ENCODE peak calls at places on chromosome 3, in four cellular contexts. J is uterus, Z is pancreas, U is breast epithelium. A is an unnamed sample. For H3K9me3, the result is how much of the 10 kb centered on the place peaks cover.

GRCh38 chr3:53180305-53181023 is 19.5 kb downstream of the PRKCD start:
- DNase-seq in U (no peak), Z (no peak), J (no peak), A (no peak)

GRCh38 chr3:10373686-10374261 is 52.9 kb upstream of the SEC13 start:
- DNase-seq in U (no peak), Z (no peak), J (no peak), A (no peak)

GRCh38 chr3:124261301-124261700 is 269.4 kb upstream of the ROPN1 start:
- DNase-seq in U (no peak), J (no peak), Z (no peak), A (no peak)

GRCh38 chr3:118968640-118969039 is 66.0 kb downstream of the IGSF11 start:
- DNase-seq in J (no peak), U (no peak), Z (no peak), A (no peak)

GRCh38 chr3:179933079-179933478 is 103.7 kb downstream of the PEX5L start:
- DNase-seq in Z (no peak), U (no peak), J (no peak), A (no peak)

GRCh38 chr3:37558580-37558979 is 303.1 kb upstream of the CTDSPL start:
- DNase-seq in J (no peak), U (no peak), Z (no peak), A (no peak)

GRCh38 chr3:138470687-138471086 is 36.3 kb downstream of the ESYT3 start:
- DNase-seq in U (no peak), Z (no peak), J (peak), A (peak)

GRCh38 chr3:189324538-189325138 is 152.9 kb downstream of the TPRG1 start:
- DNase-seq in U (peak), Z (no peak), J (no peak), A (no peak)

GRCh38 chr3:52403271-52403841 is 41.5 kb downstream of the SEMA3G start:
- DNase-seq in Z (peak), U (no peak), J (no peak), A (no peak)

GRCh38 chr3:190094201-190094718 is 26.4 kb downstream of the P3H2 start:
- DNase-seq in J (no peak), Z (no peak), U (no peak), A (no peak)

GRCh38 chr3:148903941-148904340 is 38.8 kb downstream of the CPA3 start:
- DNase-seq in J (no peak), U (no peak), Z (no peak), A (no peak)

GRCh38 chr3:70871909-70872656 is 559.6 kb upstream of the MDFIC2 start:
- DNase-seq in U (no peak), J (no peak), Z (no peak), A (no peak)

GRCh38 chr3:22245122-22245521 is 494.1 kb upstream of the ZNF385D start:
- DNase-seq in Z (no peak), J (peak), U (peak), A (no peak)

GRCh38 chr3:36700537-36701248 is 63.7 kb downstream of the DCLK3 start:
- DNase-seq in Z (no peak), J (peak), U (peak), A (peak)

GRCh38 chr3:32106929-32107362 is 526 bp downstream of the GPD1L start:
- DNase-seq in Z (peak), J (peak), U (no peak), A (peak)

GRCh38 chr3:24060055-24060454 is 115.0 kb downstream of the NR1D2 start:
- DNase-seq in U (peak), Z (no peak), J (no peak), A (peak)

GRCh38 chr3:12375572-12375971 is 86.7 kb downstream of the PPARG start:
- DNase-seq in J (no peak), Z (no peak), U (no peak), A (no peak)

GRCh38 chr3:41148446-41148845 is 50.9 kb upstream of the CTNNB1 start:
- DNase-seq in Z (no peak), U (no peak), J (peak), A (no peak)

GRCh38 chr3:133360476-133360875 is 39.4 kb upstream of the BFSP2 start:
- DNase-seq in Z (no peak), J (no peak), U (no peak), A (no peak)

GRCh38 chr3:31356941-31357340 is 175.8 kb upstream of the STT3B start:
- DNase-seq in Z (peak), J (no peak), U (no peak), A (no peak)

GRCh38 chr3:179265875-179266274 is 15.0 kb upstream of the KCNMB3 start:
- DNase-seq in Z (no peak), U (no peak), J (no peak), A (no peak)

GRCh38 chr3:160003520-160004128 is 15.0 kb downstream of the IL12A start:
- DNase-seq in Z (peak), J (no peak), U (no peak), A (peak)

GRCh38 chr3:162847511-162847910 is 1350.9 kb downstream of the OTOL1 start:
- DNase-seq in U (no peak), J (no peak), Z (no peak), A (no peak)

GRCh38 chr3:151445283-151446001 is 15.4 kb downstream of the IGSF10 start:
- DNase-seq in Z (no peak), U (peak), J (no peak), A (no peak)

GRCh38 chr3:24640330-24640877 is 145.8 kb upstream of the THRB start:
- DNase-seq in J (no peak), U (no peak), Z (no peak), A (no peak)

GRCh38 chr3:139534444-139534812 is 5.1 kb downstream of the RBP1 start:
- DNase-seq in J (peak), U (peak), Z (no peak), A (no peak)

GRCh38 chr3:120555661-120556509 is 40.3 kb upstream of the NDUFB4 start:
- DNase-seq in Z (peak), J (no peak), U (no peak), A (peak)

GRCh38 chr3:46488735-46489361 is 8.9 kb upstream of the RTP3 start:
- DNase-seq in U (peak), Z (peak), J (peak), A (peak)

GRCh38 chr3:48521635-48522034 is 17.7 kb upstream of the SHISA5 start:
- DNase-seq in J (no peak), U (no peak), Z (peak), A (no peak)

GRCh38 chr3:25468866-25469319 is 40.8 kb downstream of the RARB start:
- DNase-seq in J (peak), U (peak), Z (no peak), A (peak)

GRCh38 chr3:15875016-15875689 is 77.4 kb upstream of the ANKRD28 start:
- DNase-seq in J (no peak), Z (no peak), U (no peak), A (no peak)

GRCh38 chr3:10248984-10249748 is 907 bp downstream of the TATDN2 start:
- DNase-seq in J (peak), U (peak), Z (peak), A (peak)

GRCh38 chr3:31255007-31255603 is 277.6 kb upstream of the STT3B start:
- DNase-seq in Z (no peak), J (no peak), U (no peak), A (no peak)

GRCh38 chr3:10693457-10693856 is 122.6 kb upstream of the SLC6A11 start:
- DNase-seq in U (no peak), J (no peak), Z (no peak), A (no peak)

DNA sequence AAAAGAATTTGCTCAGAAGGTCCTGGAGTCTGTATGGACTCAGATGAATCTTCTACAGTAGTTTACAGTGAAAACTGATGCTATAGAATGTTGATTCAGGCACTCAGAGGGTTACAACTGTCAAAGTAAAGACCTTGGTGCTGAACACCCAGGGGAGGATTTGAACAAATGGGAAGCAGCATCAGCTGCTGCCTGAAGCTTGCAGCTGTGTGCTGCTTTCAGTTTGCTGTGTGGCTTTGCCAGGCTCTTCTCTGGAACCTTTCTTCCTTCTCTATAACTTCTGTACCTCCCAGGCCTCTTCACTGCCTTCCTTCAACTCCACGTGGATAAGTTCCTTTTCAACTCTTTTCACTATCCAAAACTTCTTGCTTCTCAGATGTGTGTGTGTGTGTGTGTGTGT is 214.2 kb downstream of the GRM7 start:
- DNase-seq in Z (no peak), J (no peak), U (no peak), A (no peak)
- H3K9me3 ChIP-seq in Z (under half), J (under half), U (under half), A (under half)

GRCh38 chr3:14507345-14507741 is 32.8 kb downstream of the GRIP2 start:
- DNase-seq in J (peak), U (no peak), Z (no peak), A (no peak)
- H3K9me3 ChIP-seq in J (under half), U (under half), Z (under half), A (under half)

DNA sequence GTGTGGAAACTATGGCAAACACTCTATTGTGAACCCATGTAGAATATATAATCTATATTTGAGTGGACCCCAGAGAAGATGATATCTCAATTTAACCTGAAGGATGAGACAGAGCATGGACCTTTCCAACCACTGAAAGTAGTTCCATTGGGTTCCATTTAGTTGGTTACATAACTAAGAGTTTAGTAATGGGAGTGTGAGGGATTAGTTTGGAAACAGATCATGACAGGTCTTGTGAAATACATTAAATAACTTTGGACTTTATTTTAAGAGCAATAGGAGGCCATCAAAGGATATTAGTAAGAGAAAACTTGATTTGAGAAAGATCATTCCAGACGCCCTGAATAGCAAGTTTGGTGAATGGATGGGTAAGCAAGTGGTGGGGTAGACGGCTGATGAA is 487.2 kb upstream of the ROBO2 start:
- DNase-seq in Z (no peak), U (no peak), J (no peak), A (no peak)
- H3K9me3 ChIP-seq in Z (under half), U (under half), J (under half), A (under half)

GRCh38 chr3:136277634-136278033 is 27.5 kb downstream of the PCCB start:
- DNase-seq in U (peak), J (no peak), Z (peak), A (no peak)
- H3K9me3 ChIP-seq in U (under half), J (under half), Z (under half), A (under half)

GRCh38 chr3:494190-494589 is 297.6 kb downstream of the CHL1 start:
- DNase-seq in J (no peak), U (no peak), Z (no peak), A (no peak)
- H3K9me3 ChIP-seq in J (under half), U (under half), Z (under half), A (under half)

GRCh38 chr3:385151-385550 is 188.6 kb downstream of the CHL1 start:
- DNase-seq in U (no peak), J (no peak), Z (no peak), A (no peak)
- H3K9me3 ChIP-seq in U (under half), J (under half), Z (under half), A (under half)

GRCh38 chr3:42911551-42911950 is 5.6 kb downstream of the ZNF662 start:
- DNase-seq in J (no peak), U (no peak), Z (no peak), A (no peak)

GRCh38 chr3:42914771-42915515 is 9.0 kb downstream of the ZNF662 start:
- DNase-seq in Z (no peak), U (no peak), J (no peak), A (no peak)
- H3K9me3 ChIP-seq in Z (under half), U (half or more), J (half or more), A (half or more)

GRCh38 chr3:66427951-66428350 is 72.9 kb downstream of the LRIG1 start:
- DNase-seq in U (no peak), Z (no peak), J (no peak), A (no peak)

GRCh38 chr3:66425566-66425965 is 75.3 kb downstream of the LRIG1 start:
- DNase-seq in U (no peak), J (no peak), Z (no peak), A (no peak)

GRCh38 chr3:66425032-66425431 is 75.8 kb downstream of the LRIG1 start:
- DNase-seq in U (no peak), Z (no peak), J (peak), A (peak)

GRCh38 chr3:66427352-66427751 is 73.5 kb downstream of the LRIG1 start:
- DNase-seq in Z (no peak), J (no peak), U (no peak), A (no peak)

DNA sequence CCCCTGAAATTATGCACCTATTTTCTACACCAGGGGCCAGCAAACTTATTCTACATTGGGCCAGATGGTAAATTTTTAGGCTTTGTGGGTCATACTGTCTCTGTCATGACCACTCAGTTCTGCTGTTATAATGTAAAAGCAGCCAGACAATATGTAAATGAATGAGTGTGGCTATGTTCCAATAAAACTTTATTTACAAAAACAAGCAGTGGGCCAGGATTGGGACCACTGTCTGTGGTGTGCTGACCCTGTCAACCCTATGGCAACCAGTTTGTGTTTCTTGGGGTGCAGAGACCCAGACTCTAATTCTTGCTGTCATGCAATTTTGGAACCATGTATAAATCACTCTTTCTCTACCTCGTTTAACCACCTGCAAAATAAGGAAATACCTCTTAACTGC is 74.7 kb downstream of the LRIG1 start:
- DNase-seq in U (no peak), J (no peak), Z (no peak), A (no peak)
- H3K9me3 ChIP-seq in U (under half), J (under half), Z (under half), A (under half)

GRCh38 chr3:44734646-44735168 is 5.3 kb downstream of the ZNF501 start:
- DNase-seq in Z (no peak), U (no peak), J (no peak), A (no peak)

GRCh38 chr3:44729384-44729910 is at the start of gene ZNF501:
- DNase-seq in U (peak), J (peak), Z (peak), A (peak)
- H3K9me3 ChIP-seq in U (half or more), J (under half), Z (under half), A (half or more)